ENCODE peak calls at places on chromosomes 6 and 20, in four cellular contexts. C is ACHN; R is CD8-positive, alpha-beta memory T cell; E is NCI-H510A. G is an unnamed sample.

GRCh38 chr6:141688916-141689315 is 443.8 kb upstream of the GJE1 start:
- DNase-seq in C (no peak), R (no peak), E (no peak), G (no peak)

GRCh38 chr20:59835448-59836395 is 97.7 kb downstream of the SYCP2 start:
- DNase-seq in C (no peak), R (no peak), E (peak; percentile 59), G (peak; percentile 25)

GRCh38 chr6:96716221-96716620 is 121.1 kb downstream of the GPR63 start:
- DNase-seq in C (no peak), R (no peak), E (no peak), G (no peak)

GRCh38 chr20:1299522-1299921 is 29.4 kb downstream of the SDCBP2 start:
- DNase-seq in C (peak; percentile 41), R (no peak), E (peak; percentile 46), G (no peak)

GRCh38 chr6:158232445-158233213 is 64.5 kb downstream of the GTF2H5 start:
- DNase-seq in C (peak; percentile 50), R (peak; percentile 43), E (peak; percentile 28), G (peak; percentile 33)

GRCh38 chr6:20900396-20901160 is 366.3 kb downstream of the CDKAL1 start:
- DNase-seq in C (no peak), R (no peak), E (peak; percentile 27), G (no peak)

GRCh38 chr6:151036869-151037680 is 171.6 kb downstream of the MTHFD1L start:
- DNase-seq in C (no peak), R (no peak), E (no peak), G (no peak)

GRCh38 chr6:43896474-43896873 is 126.5 kb downstream of the VEGFA start:
- DNase-seq in C (no peak), R (no peak), E (no peak), G (no peak)

G was measured in stromal cell of bone marrow.